ENCODE peak calls at places on chromosomes 1 and 21, in nine cellular contexts. H, J, W, R, P, T, D, A and X are unnamed samples.

GRCh38 chr1:27504588-27505419 is 14.8 kb upstream of the WASF2 start:
- DNase-seq in H (peak), J (no peak), W (no peak), R (peak), P (no peak), T (peak), D (no peak), A (peak), X (no peak)

GRCh38 chr1:198556969-198557368 is 16.5 kb upstream of the ATP6V1G3 start:
- DNase-seq in H (no peak), J (no peak), W (peak), R (no peak), P (no peak), T (no peak), D (no peak), A (no peak), X (peak)

GRCh38 chr21:38567577-38568360 is 69.5 kb upstream of the ERG start:
- DNase-seq in H (no peak), J (no peak), W (no peak), R (no peak), P (peak), T (peak), D (no peak), A (no peak), X (no peak)

GRCh38 chr1:151085953-151086559 is 15.5 kb downstream of the GABPB2 start:
- DNase-seq in H (no peak), J (no peak), W (no peak), R (no peak), P (no peak), T (no peak), D (no peak), A (no peak), X (no peak)

GRCh38 chr21:35384375-35384774 is 335.3 kb upstream of the RUNX1 start:
- DNase-seq in H (no peak), J (no peak), W (no peak), R (no peak), P (no peak), T (no peak), D (no peak), A (no peak), X (no peak)

GRCh38 chr21:35528109-35529042 is 479.3 kb upstream of the RUNX1 start:
- DNase-seq in H (peak), J (no peak), W (peak), R (no peak), P (no peak), T (peak), D (no peak), A (no peak), X (peak)

GRCh38 chr1:54571803-54572202 is 23.8 kb downstream of the ACOT11 start:
- DNase-seq in H (no peak), J (no peak), W (no peak), R (no peak), P (no peak), T (peak), D (no peak), A (peak), X (no peak)

GRCh38 chr1:29469457-29469856 is 233.1 kb downstream of the PTPRU start:
- DNase-seq in H (no peak), J (no peak), W (no peak), R (no peak), P (no peak), T (no peak), D (no peak), A (no peak), X (no peak)

GRCh38 chr1:9442266-9442846 is 96.9 kb upstream of the SLC25A33 start:
- DNase-seq in H (no peak), J (no peak), W (no peak), R (no peak), P (no peak), T (peak), D (no peak), A (no peak), X (no peak)

GRCh38 chr1:230365723-230366307 is 60.3 kb downstream of the PGBD5 start:
- DNase-seq in H (no peak), J (peak), W (no peak), R (peak), P (no peak), T (no peak), D (peak), A (no peak), X (no peak)

GRCh38 chr1:218624051-218624450 is 278.9 kb downstream of the TGFB2 start:
- DNase-seq in H (no peak), J (no peak), W (no peak), R (no peak), P (no peak), T (peak), D (no peak), A (no peak), X (no peak)

GRCh38 chr1:186680031-186681012 is at the start of gene PTGS2:
- DNase-seq in H (peak), J (peak), W (peak), R (peak), P (peak), T (peak), D (peak), A (peak), X (no peak)

GRCh38 chr1:119732465-119733168 is 20.9 kb downstream of the PHGDH start:
- DNase-seq in H (no peak), J (no peak), W (no peak), R (peak), P (no peak), T (no peak), D (no peak), A (no peak), X (no peak)

GRCh38 chr1:31239653-31240241 is at the start of gene NKAIN1:
- DNase-seq in H (peak), J (peak), W (no peak), R (no peak), P (peak), T (peak), D (peak), A (peak), X (no peak)

GRCh38 chr1:10621906-10622305 is 147.2 kb downstream of the PEX14 start:
- DNase-seq in H (no peak), J (no peak), W (no peak), R (no peak), P (no peak), T (no peak), D (no peak), A (peak), X (no peak)

GRCh38 chr1:203702130-203702577 is 62.8 kb upstream of the LAX1 start:
- DNase-seq in H (peak), J (peak), W (no peak), R (peak), P (peak), T (peak), D (peak), A (peak), X (peak)

GRCh38 chr1:42973304-42973703 is 14.6 kb upstream of the SLC2A1 start:
- DNase-seq in H (no peak), J (no peak), W (no peak), R (no peak), P (no peak), T (peak), D (no peak), A (no peak), X (no peak)

GRCh38 chr21:45582128-45582527 is 39.9 kb upstream of the SLC19A1 start:
- DNase-seq in H (no peak), J (no peak), W (peak), R (no peak), P (no peak), T (no peak), D (no peak), A (no peak), X (no peak)